ENCODE peak calls at places on chromosome 20, in six cellular contexts. T is H1, H is A549, L is K562, K is HepG2, G is GM12878. U is an unnamed sample.

GRCh38 chr20:17571153-17571527 is 1.3 kb downstream of the DSTN start:
- DNase-seq in T (no peak), H (no peak), L (no peak), K (no peak), G (no peak), U (no peak)

GRCh38 chr20:11451793-11452291 is 465.9 kb upstream of the BTBD3 start:
- DNase-seq in T (no peak), H (no peak), L (no peak), K (no peak), G (no peak), U (no peak)

GRCh38 chr20:36855241-36855657 is 20.7 kb upstream of the TLDC2 start:
- DNase-seq in T (no peak), H (no peak), L (no peak), K (no peak), G (no peak), U (no peak)

GRCh38 chr20:36754656-36755222 is 8.8 kb upstream of the NDRG3 start:
- DNase-seq in T (no peak), H (peak), L (peak), K (peak), G (no peak), U (peak)

GRCh38 chr20:7038029-7038428 is 270.5 kb downstream of the BMP2 start:
- DNase-seq in T (no peak), H (no peak), L (no peak), K (no peak), G (no peak), U (no peak)

GRCh38 chr20:58196402-58197184 is 31.9 kb downstream of the ANKRD60 start:
- DNase-seq in T (no peak), H (no peak), L (no peak), K (no peak), G (no peak), U (no peak)

GRCh38 chr20:3461911-3462677 is 8.7 kb upstream of the ATRN start:
- DNase-seq in T (no peak), H (no peak), L (no peak), K (no peak), G (no peak), U (no peak)

GRCh38 chr20:45998761-45999160 is 9.9 kb upstream of the MMP9 start:
- DNase-seq in T (no peak), H (no peak), L (no peak), K (no peak), G (no peak), U (no peak)

GRCh38 chr20:15967334-15967733 is 605.9 kb downstream of the KIF16B start:
- DNase-seq in T (no peak), H (no peak), L (no peak), K (no peak), G (no peak), U (no peak)

GRCh38 chr20:35643045-35643444 is 21.7 kb downstream of the CPNE1 start:
- DNase-seq in T (no peak), H (no peak), L (no peak), K (no peak), G (no peak), U (no peak)

GRCh38 chr20:47392015-47392720 is 35.7 kb upstream of the ZMYND8 start:
- DNase-seq in T (no peak), H (peak), L (peak), K (peak), G (no peak), U (peak)

GRCh38 chr20:10110151-10110550 is 75.4 kb downstream of the ANKEF1 start:
- DNase-seq in T (no peak), H (no peak), L (no peak), K (no peak), G (no peak), U (no peak)

GRCh38 chr20:24766826-24767622 is 182.0 kb upstream of the CST7 start:
- DNase-seq in T (no peak), H (no peak), L (no peak), K (no peak), G (no peak), U (no peak)

GRCh38 chr20:56952258-56952929 is 314.0 kb downstream of the BMP7 start:
- DNase-seq in T (no peak), H (no peak), L (no peak), K (no peak), G (no peak), U (no peak)

GRCh38 chr20:8756410-8756809 is 312.5 kb upstream of the PLCB4 start:
- DNase-seq in T (no peak), H (peak), L (no peak), K (peak), G (no peak), U (no peak)
- TF ChIP-seq CHD2 in T (no peak), H (no peak), L (no peak), K (no peak), G (no peak), U (no peak)

DNA sequence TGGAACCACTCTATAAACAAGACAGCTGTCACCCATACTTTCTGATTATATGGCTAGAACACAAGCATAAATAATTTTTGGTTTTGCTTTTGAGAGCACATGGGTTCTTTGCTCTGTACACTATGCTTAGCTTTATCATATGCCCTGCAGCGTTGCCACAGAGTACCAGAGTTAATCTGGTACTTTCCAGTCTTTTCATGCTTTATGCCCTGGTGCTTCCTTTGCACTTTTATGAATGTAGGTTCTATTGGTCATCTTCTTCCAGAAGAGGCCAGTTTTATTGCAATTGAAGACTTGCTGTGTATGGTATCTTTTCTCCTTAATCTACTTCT is 20.8 kb downstream of the SHLD1 start:
- DNase-seq in T (no peak), H (no peak), L (no peak), K (no peak), G (peak), U (no peak)
- TF ChIP-seq USF2 in T (no peak), H (no peak), L (no peak), K (no peak), G (no peak), U (no peak)

GRCh38 chr20:31630187-31630790 is 7.4 kb upstream of the COX4I2 start:
- DNase-seq in T (no peak), H (no peak), L (no peak), K (no peak), G (no peak), U (no peak)
- TF ChIP-seq CHD2 in T (no peak), H (no peak), L (no peak), K (no peak), G (no peak), U (no peak)

GRCh38 chr20:50133474-50134217 is 19.9 kb downstream of the PEDS1 start:
- DNase-seq in T (no peak), H (no peak), L (no peak), K (no peak), G (no peak), U (no peak)
- TF ChIP-seq USF2 in T (no peak), H (no peak), L (no peak), K (no peak), G (no peak), U (no peak)

GRCh38 chr20:63176035-63176434 is 39.9 kb downstream of the YTHDF1 start:
- DNase-seq in T (no peak), H (no peak), L (no peak), K (no peak), G (no peak), U (no peak)
- TF ChIP-seq CHD2 in T (no peak), H (no peak), L (no peak), K (no peak), G (no peak), U (no peak)

DNA sequence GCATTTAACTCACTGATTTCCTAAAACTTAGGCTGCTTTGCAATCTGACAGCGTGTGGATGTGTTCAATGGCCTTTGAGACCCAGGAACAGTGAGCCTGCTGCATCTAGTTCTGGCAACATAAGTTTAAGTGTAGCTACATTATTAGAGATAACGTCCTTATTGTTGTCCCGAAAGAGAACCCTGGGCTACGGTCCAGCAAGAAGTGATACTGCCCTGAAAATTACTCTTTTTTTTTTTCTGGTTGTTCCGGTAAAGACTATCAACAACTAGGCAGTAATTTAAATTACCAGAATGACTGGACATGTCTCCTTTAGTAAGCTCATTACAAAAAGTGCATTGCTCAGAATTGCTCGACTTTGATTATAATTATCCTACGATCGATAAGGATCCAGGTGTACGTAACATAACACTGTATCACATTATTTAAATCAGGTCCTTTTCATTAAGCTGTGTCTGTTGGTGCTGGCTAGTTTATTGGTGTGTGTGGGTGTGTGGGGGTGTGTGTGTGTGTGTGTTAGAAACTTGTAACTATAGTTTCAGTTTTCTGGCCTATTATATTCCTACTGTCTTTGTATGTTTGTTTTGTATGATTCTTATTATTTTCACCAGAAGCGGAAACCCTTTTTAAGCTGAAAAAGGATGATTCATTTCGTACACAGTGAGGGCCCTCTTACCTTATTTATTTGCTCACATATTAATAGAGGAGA is 3.0 kb downstream of the TSHZ2 start:
- DNase-seq in T (no peak), H (no peak), L (no peak), K (no peak), G (peak), U (peak)
- TF ChIP-seq USF2 in T (no peak), H (no peak), L (no peak), K (no peak), G (no peak), U (no peak)

GRCh38 chr20:40844285-40844684 is 155.2 kb upstream of the MAFB start:
- DNase-seq in T (no peak), H (no peak), L (no peak), K (no peak), G (no peak), U (no peak)
- TF ChIP-seq CHD2 in T (no peak), H (no peak), L (no peak), K (no peak), G (no peak), U (no peak)

U was measured in SK-N-SH.